ENCODE peak calls at places on chromosomes 13 and 19, in five cellular contexts. G, P, W, N and I are unnamed samples. For H3K4me1 and H3K36me3, the result is how much of the 10 kb centered on the place peaks cover.

GRCh38 chr19:57267294-57267693 is 13.0 kb upstream of the ZNF460 start:
- DNase-seq in N (no peak), G (no peak), P (no peak), W (no peak), I (no peak)

GRCh38 chr19:54137913-54138776 is 583 bp downstream of the CNOT3 start:
- DNase-seq in G (no peak), N (peak), W (no peak), P (no peak), I (peak)

GRCh38 chr19:15779756-15780476 is 7.5 kb upstream of the OR10H5 start:
- DNase-seq in P (peak), W (peak), N (no peak), G (peak), I (no peak)

GRCh38 chr19:9406798-9407352 is 28.5 kb downstream of the ZNF266 start:
- DNase-seq in W (no peak), P (no peak), N (peak), G (peak), I (no peak)

GRCh38 chr13:40116008-40116407 is 460.5 kb downstream of the COG6 start:
- DNase-seq in N (peak), W (no peak), G (no peak), P (no peak), I (peak)

GRCh38 chr19:45574526-45574925 is 10.1 kb downstream of the OPA3 start:
- DNase-seq in G (no peak), N (no peak), P (no peak), W (no peak), I (no peak)

GRCh38 chr13:83215627-83216026 is 666.6 kb downstream of the SLITRK1 start:
- DNase-seq in G (no peak), P (no peak), N (no peak), W (no peak), I (no peak)

GRCh38 chr13:105928901-105929300 is 606.6 kb downstream of the EFNB2 start:
- DNase-seq in G (no peak), P (no peak), N (no peak), W (no peak), I (no peak)

GRCh38 chr19:1351324-1351947 is 32.3 kb upstream of the NDUFS7 start:
- DNase-seq in W (no peak), P (no peak), N (no peak), G (no peak), I (no peak)

GRCh38 chr19:56270676-56271075 is 1.9 kb upstream of the EDDM13 start:
- DNase-seq in N (no peak), G (no peak), W (no peak), P (no peak), I (no peak)

GRCh38 chr19:29675120-29675649 is 9.9 kb downstream of the PLEKHF1 start:
- DNase-seq in W (no peak), N (no peak), G (no peak), P (peak), I (no peak)

GRCh38 chr19:29678484-29679106 is 13.3 kb downstream of the PLEKHF1 start:
- DNase-seq in N (no peak), P (no peak), W (no peak), G (no peak), I (no peak)

GRCh38 chr19:29675650-29676186 is 10.5 kb downstream of the PLEKHF1 start:
- DNase-seq in N (no peak), W (no peak), G (no peak), P (no peak), I (no peak)

GRCh38 chr19:29676586-29676985 is 11.3 kb downstream of the PLEKHF1 start:
- DNase-seq in W (no peak), G (no peak), P (no peak), N (no peak), I (no peak)

DNA sequence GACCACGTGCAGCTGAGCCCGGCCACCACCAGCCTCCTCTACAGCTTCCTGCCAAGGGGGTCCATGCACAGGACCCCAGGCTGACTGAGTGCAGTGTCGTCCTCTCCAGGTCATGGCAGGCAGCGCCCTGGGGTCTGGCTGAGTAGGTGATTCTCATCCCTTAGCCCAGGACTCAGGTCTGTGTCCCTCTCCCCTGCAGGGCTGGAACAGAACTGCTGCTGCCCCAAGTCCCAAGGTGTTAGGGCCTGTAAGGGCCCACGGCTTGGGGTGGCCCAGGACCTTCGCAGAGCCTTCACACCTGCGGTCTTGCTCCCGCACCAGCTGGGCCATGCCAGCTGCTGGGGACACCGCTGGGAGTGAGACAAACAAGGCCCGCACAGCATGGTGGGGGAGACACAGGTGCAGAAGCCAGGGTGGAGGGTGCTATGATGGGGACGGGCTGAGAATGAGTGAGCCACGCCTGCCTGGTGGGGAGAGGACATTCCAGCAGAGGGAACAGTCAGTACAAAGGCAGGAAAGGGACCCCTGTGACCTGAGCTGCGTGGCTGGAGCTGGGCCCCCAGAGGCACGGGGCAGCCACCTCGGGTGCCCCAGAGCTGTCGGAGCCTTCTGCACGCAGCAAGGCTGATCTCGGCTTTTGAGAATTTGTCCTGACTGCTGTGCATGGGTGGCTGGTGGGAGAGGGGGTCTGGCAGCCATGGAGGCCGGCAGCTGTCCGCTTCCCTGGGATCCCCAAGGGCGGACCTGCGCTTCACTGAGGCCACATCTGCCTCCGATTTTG is 11.9 kb downstream of the PLEKHF1 start:
- DNase-seq in G (no peak), P (no peak), W (no peak), N (no peak), I (no peak)
- H3K4me1 ChIP-seq in G (under half), P (under half), W (half or more), N (under half), I (half or more)

GRCh38 chr19:50820549-50821247 is 2.9 kb downstream of the KLK1 start:
- DNase-seq in P (no peak), G (no peak), W (no peak), N (peak), I (no peak)
- H3K4me3 ChIP-seq in P (no peak), G (no peak), W (peak), N (peak), I (no peak)

DNA sequence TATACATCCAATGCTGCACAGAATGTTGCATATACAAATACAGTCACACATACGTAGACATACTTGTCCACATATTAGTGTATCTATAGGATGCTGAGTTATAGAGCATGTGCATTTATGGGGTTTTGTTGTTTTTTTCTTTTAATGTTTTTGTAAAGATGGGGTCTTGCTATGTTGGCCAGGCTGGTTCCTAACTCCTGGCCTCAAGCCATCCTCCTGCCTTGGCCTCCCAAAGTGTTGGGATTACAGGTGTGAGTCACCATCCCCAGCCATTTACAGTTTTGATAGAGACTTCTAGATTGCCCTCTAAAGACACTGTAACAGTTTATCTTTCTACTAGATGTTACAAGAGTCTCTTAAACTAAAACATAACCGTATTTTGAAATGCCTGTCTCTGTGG is 14.3 kb downstream of the HNRNPUL1 start:
- DNase-seq in W (no peak), N (no peak), G (no peak), P (no peak), I (no peak)
- H3K36me3 ChIP-seq in W (half or more), N (half or more), G (under half), P (under half), I (half or more)

GRCh38 chr13:36212789-36213188 is 1.6 kb downstream of the SOHLH2 start:
- DNase-seq in N (peak), P (no peak), W (no peak), G (no peak), I (no peak)

GRCh38 chr13:36219883-36220282 is 5.5 kb upstream of the SOHLH2 start:
- DNase-seq in P (no peak), G (no peak), W (no peak), N (no peak), I (no peak)

GRCh38 chr13:36211567-36211966 is 2.8 kb downstream of the SOHLH2 start:
- DNase-seq in G (no peak), N (no peak), W (no peak), P (no peak), I (no peak)

GRCh38 chr13:36214163-36214921 is at the start of gene SOHLH2:
- DNase-seq in N (peak), G (no peak), P (no peak), W (no peak), I (no peak)

DNA sequence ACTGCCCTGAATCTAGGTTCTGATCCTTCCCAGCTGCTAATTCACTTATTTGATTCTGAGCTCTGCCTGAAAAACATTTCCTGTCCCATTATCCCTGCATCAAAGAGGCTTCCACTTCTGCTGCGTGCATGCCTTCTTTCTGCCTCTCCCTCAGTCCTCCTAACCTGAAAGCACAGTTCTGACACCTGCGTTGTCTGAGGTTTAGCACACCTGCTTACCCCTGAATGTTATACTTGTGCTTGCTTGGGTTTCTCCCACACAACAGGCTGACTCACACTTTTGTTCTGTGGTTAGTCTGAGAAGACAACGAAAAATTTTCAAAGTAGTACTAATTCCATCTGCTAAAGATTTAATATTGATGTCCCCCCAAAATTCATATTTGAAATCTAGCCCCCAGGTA is 3.1 kb upstream of the SOHLH2 start:
- DNase-seq in W (no peak), G (no peak), P (no peak), N (no peak), I (no peak)
- H3K4me1 ChIP-seq in W (under half), G (under half), P (under half), N (under half), I (under half)

GRCh38 chr19:18415177-18415867 is 3.9 kb upstream of the SSBP4 start:
- DNase-seq in W (peak), G (peak), P (no peak), N (peak), I (no peak)
- H3K4me3 ChIP-seq in W (peak), G (no peak), P (peak), N (peak), I (no peak)